ENCODE peak calls at places on chromosomes 16 and 17, in nine cellular contexts. S is fibroblast of lung, X is PC-3, Q is PC-9, P is GM23338, U is H9, G is mammary epithelial cell, Z is mesendoderm, R is MM.1S. O is an unnamed sample. For H3K79me2, the result is how much of the 10 kb centered on the place peaks cover.

GRCh38 chr16:21283521-21284289 is 5.6 kb upstream of the CRYM start:
- DNase-seq in S (peak), X (no peak), Q (no peak), P (peak), U (peak), G (peak), Z (peak), R (no peak), O (peak)

GRCh38 chr17:68289936-68290267 is 1.0 kb downstream of the SLC16A6 start:
- DNase-seq in S (no peak), X (peak), Q (no peak), P (no peak), U (no peak), G (no peak), Z (no peak), R (no peak), O (peak)

GRCh38 chr17:75010683-75011406 is 1.6 kb upstream of the MRPL58 start:
- DNase-seq in S (no peak), X (peak), Q (peak), P (peak), U (peak), G (peak), Z (peak), R (no peak), O (peak)

GRCh38 chr17:3976675-3977171 is 12.5 kb upstream of the ATP2A3 start:
- DNase-seq in S (no peak), X (no peak), Q (no peak), P (no peak), U (peak), G (no peak), Z (no peak), R (no peak), O (peak)

GRCh38 chr17:9140550-9141422 is 119.5 kb downstream of the NTN1 start:
- DNase-seq in S (no peak), X (no peak), Q (no peak), P (no peak), U (no peak), G (no peak), Z (no peak), R (no peak), O (peak)

GRCh38 chr17:47695664-47696376 is 1.9 kb downstream of the TBKBP1 start:
- DNase-seq in S (no peak), X (no peak), Q (no peak), P (no peak), U (no peak), G (no peak), Z (no peak), R (no peak), O (no peak)

GRCh38 chr17:81561494-81561885 is 9.3 kb upstream of the FAAP100 start:
- DNase-seq in S (peak), X (peak), Q (no peak), P (no peak), U (no peak), G (no peak), Z (no peak), R (no peak), O (peak)

GRCh38 chr17:4540224-4541040 is 14.8 kb downstream of the MYBBP1A start:
- DNase-seq in S (no peak), X (no peak), Q (no peak), P (peak), U (peak), G (no peak), Z (peak), R (no peak), O (no peak)

GRCh38 chr16:47977802-47978201 is 178.0 kb downstream of the ABCC12 start:
- DNase-seq in S (no peak), X (no peak), Q (no peak), P (no peak), U (no peak), G (no peak), Z (no peak), R (no peak), O (no peak)

GRCh38 chr17:19763416-19763815 is 15.3 kb upstream of the ALDH3A1 start:
- DNase-seq in S (no peak), X (no peak), Q (no peak), P (no peak), U (no peak), G (no peak), Z (no peak), R (no peak), O (no peak)

GRCh38 chr16:13307861-13308260 is 406.5 kb downstream of the SHISA9 start:
- DNase-seq in S (no peak), X (no peak), Q (no peak), P (no peak), U (no peak), G (no peak), Z (no peak), R (no peak), O (no peak)

GRCh38 chr16:54545890-54546476 is 259.4 kb upstream of the IRX3 start:
- DNase-seq in S (no peak), X (no peak), Q (no peak), P (no peak), U (no peak), G (no peak), Z (no peak), R (no peak), O (no peak)

GRCh38 chr17:50534222-50534978 is 1.9 kb downstream of the EPN3 start:
- DNase-seq in S (no peak), X (peak), Q (peak), P (peak), U (peak), G (peak), Z (peak), R (no peak), O (peak)

GRCh38 chr16:64083428-64084129 is 1038.3 kb downstream of the CDH11 start:
- DNase-seq in S (no peak), X (no peak), Q (no peak), P (no peak), U (no peak), G (no peak), Z (no peak), R (no peak), O (no peak)

GRCh38 chr17:66555605-66556004 is 253.2 kb downstream of the PRKCA start:
- DNase-seq in S (no peak), X (peak), Q (peak), P (no peak), U (no peak), G (no peak), Z (no peak), R (no peak), O (no peak)

GRCh38 chr16:1895068-1895467 is 23.1 kb upstream of the MEIOB start:
- DNase-seq in S (no peak), X (no peak), Q (no peak), P (no peak), U (no peak), G (no peak), Z (no peak), R (no peak), O (no peak)

GRCh38 chr16:26019885-26020284 is 328.1 kb downstream of the HS3ST4 start:
- DNase-seq in S (no peak), X (no peak), Q (no peak), P (no peak), U (no peak), G (no peak), Z (peak), R (no peak), O (no peak)

GRCh38 chr17:382644-383533 is 30.3 kb upstream of the RPH3AL start:
- DNase-seq in S (peak), X (no peak), Q (no peak), P (peak), U (peak), G (no peak), Z (peak), R (no peak), O (peak)

GRCh38 chr17:65850486-65850885 is 289.0 kb upstream of the AXIN2 start:
- DNase-seq in S (peak), X (peak), Q (peak), P (no peak), U (no peak), G (peak), Z (no peak), R (no peak), O (peak)

GRCh38 chr17:8051831-8052230 is 13.0 kb downstream of the ALOX15B start:
- DNase-seq in S (no peak), X (no peak), Q (no peak), P (no peak), U (no peak), G (no peak), Z (no peak), R (no peak), O (no peak)

GRCh38 chr17:2263183-2263954 is 40.2 kb downstream of the SMG6 start:
- DNase-seq in S (peak), X (no peak), Q (no peak), P (no peak), U (no peak), G (no peak), Z (no peak), R (no peak), O (no peak)

GRCh38 chr17:58808609-58809563 is 53.2 kb downstream of the PPM1E start:
- DNase-seq in S (no peak), X (no peak), Q (no peak), P (no peak), U (no peak), G (no peak), Z (no peak), R (no peak), O (no peak)

GRCh38 chr17:40176409-40177110 is 710 bp upstream of the RAPGEFL1 start:
- DNase-seq in S (no peak), X (peak), Q (peak), P (no peak), U (no peak), G (peak), Z (no peak), R (no peak), O (no peak)

GRCh38 chr17:12136646-12137045 is 116.0 kb downstream of the MAP2K4 start:
- DNase-seq in S (no peak), X (no peak), Q (no peak), P (no peak), U (no peak), G (no peak), Z (no peak), R (no peak), O (no peak)

GRCh38 chr16:8505327-8505991 is 84.9 kb downstream of the TMEM114 start:
- DNase-seq in S (no peak), X (no peak), Q (no peak), P (peak), U (no peak), G (no peak), Z (peak), R (no peak), O (no peak)

GRCh38 chr16:6643083-6643686 is 689.5 kb upstream of the RBFOX1 start:
- DNase-seq in S (peak), X (peak), Q (no peak), P (peak), U (peak), G (peak), Z (peak), R (peak), O (peak)

GRCh38 chr16:20883554-20884239 is 16.5 kb downstream of the DCUN1D3 start:
- DNase-seq in S (peak), X (no peak), Q (no peak), P (no peak), U (no peak), G (no peak), Z (no peak), R (no peak), O (no peak)

GRCh38 chr17:56038136-56038535 is 115.1 kb upstream of the ANKFN1 start:
- DNase-seq in S (no peak), X (no peak), Q (no peak), P (no peak), U (no peak), G (no peak), Z (no peak), R (no peak), O (no peak)

GRCh38 chr17:50871369-50871768 is 5.2 kb upstream of the TOB1 start:
- DNase-seq in S (no peak), X (no peak), Q (no peak), P (no peak), U (peak), G (no peak), Z (no peak), R (peak), O (no peak)

GRCh38 chr16:12612598-12613101 is 191.0 kb downstream of the CPPED1 start:
- DNase-seq in S (no peak), X (peak), Q (peak), P (no peak), U (no peak), G (peak), Z (peak), R (no peak), O (no peak)

GRCh38 chr17:40646791-40647548 is 648 bp downstream of the SMARCE1 start:
- DNase-seq in S (no peak), X (peak), Q (peak), P (peak), U (no peak), G (peak), Z (peak), R (peak), O (peak)

GRCh38 chr16:87914326-87914725 is 22.0 kb downstream of the CA5A start:
- DNase-seq in S (no peak), X (no peak), Q (no peak), P (no peak), U (no peak), G (no peak), Z (no peak), R (no peak), O (no peak)

GRCh38 chr16:17770104-17770503 is 299.3 kb upstream of the XYLT1 start:
- DNase-seq in S (no peak), X (no peak), Q (no peak), P (peak), U (no peak), G (no peak), Z (peak), R (no peak), O (no peak)

GRCh38 chr17:879546-879945 is 97.4 kb downstream of the MRM3 start:
- DNase-seq in S (peak), X (peak), Q (peak), P (peak), U (peak), G (peak), Z (peak), R (peak), O (peak)

GRCh38 chr16:52441886-52442285 is 105.1 kb downstream of the TOX3 start:
- DNase-seq in S (no peak), X (no peak), Q (no peak), P (no peak), U (no peak), G (no peak), Z (no peak), R (no peak), O (no peak)

GRCh38 chr16:80719573-80719972 is 84.8 kb downstream of the CDYL2 start:
- DNase-seq in S (no peak), X (no peak), Q (no peak), P (no peak), U (no peak), G (no peak), Z (no peak), R (no peak), O (no peak)

GRCh38 chr17:412211-413015 is 59.8 kb upstream of the RPH3AL start:
- DNase-seq in S (peak), X (peak), Q (no peak), P (peak), U (no peak), G (peak), Z (peak), R (peak), O (peak)

GRCh38 chr17:63358111-63358839 is 87.8 kb downstream of the CYB561 start:
- DNase-seq in S (peak), X (no peak), Q (no peak), P (no peak), U (no peak), G (peak), Z (no peak), R (no peak), O (peak)

DNA sequence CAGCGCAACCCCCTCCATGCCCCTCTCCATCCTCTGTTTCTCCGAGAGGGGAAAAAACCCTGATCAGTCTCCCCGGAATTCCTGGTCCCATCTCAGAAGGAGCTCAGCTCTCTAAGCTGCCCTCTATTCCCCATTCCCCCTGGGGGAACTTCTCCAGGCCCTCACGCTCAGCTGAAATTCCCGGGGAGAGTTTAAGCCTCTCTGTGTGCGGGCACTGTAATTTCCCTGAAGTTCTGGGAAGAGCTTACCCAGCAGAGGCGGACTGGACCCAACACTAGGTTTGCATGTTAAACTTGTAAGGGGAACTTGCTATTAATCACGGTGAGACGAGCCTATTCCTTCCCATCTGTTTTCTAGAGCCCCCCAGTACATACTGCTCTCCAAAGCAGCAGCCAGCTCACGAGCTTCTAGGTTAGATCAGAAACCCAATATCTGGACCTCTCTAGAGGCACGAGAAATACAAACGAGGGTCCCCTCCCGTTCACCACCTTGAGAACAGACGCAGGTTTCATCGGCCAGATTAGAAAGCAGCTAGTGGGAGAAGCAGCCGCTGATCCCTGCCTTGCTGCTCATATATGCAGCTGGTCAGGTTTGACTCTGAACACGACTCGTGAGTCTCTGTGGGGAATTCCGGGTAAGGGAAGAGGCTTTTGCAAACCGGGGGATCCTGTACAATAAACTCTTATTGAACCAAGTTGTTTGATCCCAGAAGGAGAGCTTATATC is 1.4 kb downstream of the VAT1L start:
- DNase-seq in S (no peak), X (no peak), Q (no peak), P (peak), U (no peak), G (no peak), Z (peak), R (no peak), O (peak)
- H3K79me2 ChIP-seq in S (under half), X (under half), Q (under half), P (under half), U (under half), G (under half), Z (under half), R (under half), O (under half)

GRCh38 chr16:86568677-86569623 is 2.3 kb downstream of the FOXC2 start:
- DNase-seq in S (no peak), X (no peak), Q (no peak), P (peak), U (peak), G (no peak), Z (peak), R (no peak), O (no peak)
- H3K79me2 ChIP-seq in S (half or more), X (under half), Q (under half), P (under half), U (under half), G (under half), Z (under half), R (under half), O (half or more)

DNA sequence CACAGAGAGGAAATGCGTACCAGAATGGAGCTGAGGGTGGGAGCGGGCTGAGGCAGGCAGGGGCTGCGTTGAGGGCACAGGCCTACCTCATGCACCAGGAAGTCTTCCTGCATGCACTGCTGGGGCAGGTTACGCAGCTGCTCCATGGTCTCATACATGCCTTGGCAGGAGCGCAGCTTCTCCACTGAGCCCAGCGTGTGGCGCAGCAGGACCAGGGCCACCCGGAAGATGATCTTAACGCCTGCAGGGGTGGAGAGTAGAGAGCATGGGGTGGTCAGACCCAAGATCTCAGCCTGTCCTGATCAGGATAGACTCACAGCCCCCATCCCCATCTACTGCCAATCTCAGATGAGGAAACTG is 3.4 kb upstream of the CD2BP2 start:
- DNase-seq in S (no peak), X (no peak), Q (no peak), P (no peak), U (no peak), G (no peak), Z (no peak), R (no peak), O (no peak)
- H3K79me2 ChIP-seq in S (under half), X (under half), Q (under half), P (under half), U (under half), G (half or more), Z (under half), R (half or more), O (half or more)

DNA sequence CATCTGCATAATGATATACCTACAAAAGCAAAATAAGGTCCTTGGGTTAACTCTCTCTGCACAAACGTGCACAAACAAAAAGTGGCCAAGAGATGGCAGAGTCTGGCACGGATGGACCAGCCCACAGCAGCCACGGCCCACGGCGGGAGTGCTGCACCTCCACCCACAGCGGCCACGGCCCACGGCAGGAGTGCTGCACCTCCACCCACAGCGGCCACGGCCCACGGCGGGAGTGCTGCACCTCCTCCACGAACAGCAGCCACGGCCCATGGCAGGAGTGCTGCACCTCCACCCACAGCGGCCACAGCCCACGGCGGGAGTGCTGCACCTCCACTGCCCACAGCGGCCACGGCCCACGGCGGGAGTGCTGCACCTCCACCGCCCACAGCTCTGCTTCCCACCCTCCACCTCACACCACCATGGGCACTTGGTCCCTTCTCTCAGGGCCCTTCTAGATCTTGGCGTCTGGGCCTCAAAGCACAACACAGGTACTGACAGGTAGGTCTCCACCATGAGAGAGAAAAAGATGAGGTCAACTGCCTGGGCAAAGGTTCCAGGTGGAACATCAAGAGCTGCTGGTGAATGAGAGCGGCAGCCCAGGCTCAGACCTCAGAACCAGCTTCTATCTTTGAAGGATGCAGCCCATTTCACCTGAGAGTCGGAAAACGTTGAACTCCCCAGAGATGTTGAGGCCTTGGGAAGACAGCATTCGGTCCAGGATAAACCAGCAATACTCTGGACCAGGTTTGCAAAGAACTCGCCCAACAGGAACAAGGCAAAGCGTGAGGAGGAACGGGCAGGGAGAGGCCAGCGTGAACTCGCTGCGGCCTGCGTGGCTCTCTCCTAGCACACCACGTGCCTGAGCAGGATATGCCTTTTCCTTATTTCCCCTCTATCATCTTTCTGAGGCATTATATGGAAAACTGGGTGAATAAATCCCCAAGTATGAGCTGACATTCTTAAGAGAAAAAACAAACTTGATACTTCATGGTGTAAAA is 124.5 kb downstream of the ZNF778 start:
- DNase-seq in S (no peak), X (no peak), Q (no peak), P (peak), U (no peak), G (no peak), Z (no peak), R (no peak), O (no peak)
- H3K79me2 ChIP-seq in S (half or more), X (half or more), Q (half or more), P (half or more), U (half or more), G (half or more), Z (half or more), R (half or more), O (half or more)

DNA sequence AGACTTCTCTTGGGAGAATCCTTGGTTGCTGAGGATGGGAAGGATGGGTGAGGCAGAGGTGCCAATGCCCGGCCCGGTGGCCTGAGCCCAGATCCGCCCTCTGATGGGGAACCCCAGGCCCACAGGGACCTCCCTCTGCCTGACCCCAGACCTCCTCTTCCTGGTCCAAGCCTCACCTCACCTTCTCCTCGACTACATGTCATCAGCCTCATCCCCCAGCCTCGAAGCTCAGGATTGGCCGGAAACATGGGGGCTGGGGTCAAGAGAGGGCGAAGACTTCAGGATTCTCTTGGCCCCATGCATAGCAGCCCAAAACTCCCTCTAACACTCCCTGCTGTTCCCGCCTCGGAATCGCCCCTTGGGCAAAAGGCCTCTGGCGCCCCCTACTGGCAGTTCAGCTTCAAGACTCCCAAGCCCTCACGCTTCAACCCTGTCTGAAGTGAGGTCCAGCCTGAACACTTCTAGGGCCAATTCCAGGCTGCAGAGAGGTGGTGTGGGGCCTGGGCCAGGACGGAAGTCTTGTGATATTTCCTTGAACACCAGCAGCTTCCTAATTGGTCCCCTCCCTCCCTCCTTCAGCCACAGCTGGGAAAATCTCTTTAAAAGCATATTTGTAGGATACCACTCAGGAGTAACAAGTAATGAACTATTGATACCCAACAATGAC is 47.2 kb downstream of the ARHGAP27 start:
- DNase-seq in S (peak), X (peak), Q (peak), P (peak), U (peak), G (peak), Z (peak), R (peak), O (peak)
- H3K79me2 ChIP-seq in S (under half), X (under half), Q (under half), P (under half), U (under half), G (under half), Z (under half), R (under half), O (under half)